ENCODE peak calls at places on chromosomes 16 and 17, in six cellular contexts. V is trophoblast cell, B is neuronal stem cell, S is mesendoderm, T is IMR-90, Z is mesenchymal stem cell. L is an unnamed sample.

GRCh38 chr17:37239690-37240344 is 136.0 kb upstream of the C17orf78 start:
- DNase-seq in B (peak; percentile 8), T (peak; percentile 72), S (peak; percentile 19), V (peak; percentile 62), Z (peak; percentile 54), L (no peak)

GRCh38 chr16:74982303-74982702 is 2.6 kb downstream of the WDR59 start:
- DNase-seq in Z (no peak), S (no peak), T (no peak), V (no peak), B (no peak), L (no peak)

GRCh38 chr17:43814714-43815113 is 18.2 kb downstream of the MPP3 start:
- DNase-seq in V (peak; percentile 69), Z (peak; percentile 80), T (peak; percentile 77), B (no peak), S (no peak), L (no peak)

GRCh38 chr17:82993005-82993404 is 86.4 kb upstream of the METRNL start:
- DNase-seq in V (no peak), Z (no peak), B (no peak), T (no peak), S (no peak), L (no peak)

GRCh38 chr17:61005358-61005757 is 327.7 kb downstream of the BCAS3 start:
- DNase-seq in T (no peak), B (no peak), S (no peak), V (no peak), Z (no peak), L (no peak)

GRCh38 chr16:84379731-84380369 is 11.5 kb downstream of the ATP2C2 start:
- DNase-seq in Z (no peak), T (no peak), S (peak; percentile 37), V (no peak), B (no peak), L (no peak)

GRCh38 chr16:35411156-35411555 is 1951.7 kb downstream of the TP53TG3F start:
- DNase-seq in Z (no peak), V (no peak), B (no peak), T (no peak), S (no peak), L (no peak)

GRCh38 chr16:27526169-27526568 is 23.5 kb downstream of the GTF3C1 start:
- DNase-seq in V (peak; percentile 8), B (no peak), Z (no peak), T (no peak), S (no peak), L (no peak)

GRCh38 chr17:69012895-69013805 is 47.6 kb downstream of the ABCA9 start:
- DNase-seq in B (no peak), S (no peak), V (no peak), T (peak; percentile 61), Z (peak; percentile 34), L (no peak)

GRCh38 chr17:21177401-21177800 is 36.6 kb downstream of the TMEM11 start:
- DNase-seq in Z (no peak), S (no peak), B (no peak), V (no peak), T (no peak), L (peak; percentile 27)

GRCh38 chr16:87790278-87791023 is 24.7 kb upstream of the KLHDC4 start:
- DNase-seq in V (peak; percentile 77), T (peak; percentile 33), Z (no peak), B (no peak), S (no peak), L (no peak)

GRCh38 chr16:3023415-3023668 is 400 bp downstream of the HCFC1R1 start:
- DNase-seq in B (no peak), S (peak; percentile 78), V (no peak), T (peak; percentile 66), Z (no peak), L (no peak)

GRCh38 chr16:27127293-27127692 is 60.6 kb downstream of the C16orf82 start:
- DNase-seq in B (no peak), T (peak; percentile 61), S (no peak), Z (peak; percentile 17), V (no peak), L (no peak)

GRCh38 chr17:78096093-78096492 is 32.5 kb downstream of the TMC6 start:
- DNase-seq in Z (no peak), S (no peak), V (no peak), T (no peak), B (no peak), L (no peak)

GRCh38 chr17:38751803-38752118 is 780 bp upstream of the PSMB3 start:
- DNase-seq in S (peak; percentile 93), T (peak; percentile 84), Z (peak; percentile 94), V (peak; percentile 88), B (peak; percentile 92), L (peak; percentile 87)

GRCh38 chr17:82851381-82851780 is 11.6 kb upstream of the ZNF750 start:
- DNase-seq in S (no peak), V (no peak), Z (no peak), B (no peak), T (no peak), L (no peak)

GRCh38 chr17:45653616-45654015 is 130.5 kb upstream of the CRHR1 start:
- DNase-seq in T (no peak), B (no peak), S (no peak), Z (no peak), V (no peak), L (no peak)

GRCh38 chr17:75785770-75786538 is 1.3 kb downstream of the UNK start:
- DNase-seq in S (no peak), Z (peak; percentile 69), T (peak; percentile 68), B (no peak), V (peak; percentile 22), L (no peak)

GRCh38 chr16:51148674-51149228 is 2.3 kb downstream of the SALL1 start:
- DNase-seq in B (no peak), V (no peak), Z (peak; percentile 51), S (no peak), T (no peak), L (no peak)

GRCh38 chr16:27174007-27174406 is 29.3 kb upstream of the KDM8 start:
- DNase-seq in S (no peak), T (no peak), B (no peak), V (no peak), Z (no peak), L (no peak)

GRCh38 chr16:10408824-10409381 is 23.0 kb downstream of the ATF7IP2 start:
- DNase-seq in T (no peak), S (peak; percentile 65), B (no peak), V (no peak), Z (no peak), L (no peak)

GRCh38 chr17:38632334-38632733 is 26.6 kb upstream of the SRCIN1 start:
- DNase-seq in S (no peak), T (no peak), B (no peak), Z (no peak), V (no peak), L (peak; percentile 12)

GRCh38 chr16:54027126-54027922 is 259.3 kb downstream of the IRX3 start:
- DNase-seq in T (peak; percentile 83), B (no peak), V (no peak), Z (peak; percentile 36), S (no peak), L (no peak)

GRCh38 chr16:24612656-24613055 is 73.3 kb downstream of the RBBP6 start:
- DNase-seq in Z (no peak), S (no peak), T (no peak), B (no peak), V (no peak), L (no peak)

GRCh38 chr16:24611310-24611709 is 71.9 kb downstream of the RBBP6 start:
- DNase-seq in V (no peak), T (no peak), Z (no peak), S (no peak), B (no peak), L (no peak)

GRCh38 chr16:24609417-24609739 is 70.0 kb downstream of the RBBP6 start:
- DNase-seq in Z (no peak), B (no peak), T (no peak), V (no peak), S (no peak), L (no peak)

GRCh38 chr16:24609740-24610420 is 70.5 kb downstream of the RBBP6 start:
- DNase-seq in B (peak; percentile 44), S (peak; percentile 66), V (peak; percentile 52), T (peak; percentile 31), Z (peak; percentile 73), L (peak; percentile 60)

DNA sequence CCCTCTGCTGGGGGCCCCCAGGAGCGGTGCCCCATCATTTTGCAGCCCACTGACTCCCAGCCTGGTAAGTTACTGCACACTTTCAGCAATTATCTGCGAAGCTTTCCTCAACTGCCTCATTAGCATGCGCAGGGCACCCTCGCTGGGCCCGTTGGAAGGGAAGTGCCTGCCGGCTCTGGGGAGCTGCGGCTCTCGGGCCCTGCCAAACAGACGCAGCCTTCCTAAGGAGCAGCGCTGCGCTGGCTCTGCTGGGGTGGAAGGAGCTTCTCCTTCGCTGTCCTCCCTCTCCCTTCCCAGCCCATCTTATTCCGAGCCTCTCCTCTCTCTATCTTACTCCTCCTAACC is 71.0 kb downstream of the RBBP6 start:
- DNase-seq in B (peak; percentile 18), Z (peak; percentile 44), T (peak; percentile 1), V (peak; percentile 10), S (peak; percentile 45), L (peak; percentile 55)
- H4K8ac ChIP-seq in B (no peak overlapping the region), Z (peak overlapping the region; percentile 90), T (no peak overlapping the region), V (no peak overlapping the region), S (no peak overlapping the region), L (no peak overlapping the region)

DNA sequence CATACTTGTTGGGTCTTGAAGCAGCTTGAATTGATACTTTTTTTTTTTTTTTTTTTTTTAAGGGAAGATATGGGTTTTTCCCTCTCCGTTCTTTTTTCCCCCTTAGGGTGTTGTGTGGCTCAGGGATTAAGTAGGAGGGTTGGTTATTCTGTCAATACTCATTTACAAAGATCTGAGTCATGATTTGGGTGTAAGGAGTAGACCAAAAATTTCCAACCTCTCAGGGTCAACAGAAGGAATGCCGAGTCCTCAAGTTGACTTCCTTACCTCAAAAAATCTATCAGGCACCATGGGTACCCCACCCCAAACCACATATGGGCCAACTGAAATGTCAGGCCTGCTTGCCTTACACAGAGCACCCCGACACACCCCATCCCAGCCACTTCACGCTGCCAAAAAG is 230.5 kb downstream of the CCDC182 start:
- DNase-seq in B (no peak), S (no peak), V (no peak), Z (no peak), T (no peak), L (no peak)
- H4K8ac ChIP-seq in B (no peak overlapping the region), S (no peak overlapping the region), V (no peak overlapping the region), Z (no peak overlapping the region), T (no peak overlapping the region), L (no peak overlapping the region)

GRCh38 chr16:25108054-25108453 is 3.5 kb upstream of the LCMT1 start:
- DNase-seq in B (no peak), V (no peak), Z (no peak), T (no peak), S (peak; percentile 54), L (peak; percentile 57)
- H4K8ac ChIP-seq in B (no peak overlapping the region), V (no peak overlapping the region), Z (no peak overlapping the region), T (peak overlapping the region; percentile 99), S (no peak overlapping the region), L (no peak overlapping the region)

DNA sequence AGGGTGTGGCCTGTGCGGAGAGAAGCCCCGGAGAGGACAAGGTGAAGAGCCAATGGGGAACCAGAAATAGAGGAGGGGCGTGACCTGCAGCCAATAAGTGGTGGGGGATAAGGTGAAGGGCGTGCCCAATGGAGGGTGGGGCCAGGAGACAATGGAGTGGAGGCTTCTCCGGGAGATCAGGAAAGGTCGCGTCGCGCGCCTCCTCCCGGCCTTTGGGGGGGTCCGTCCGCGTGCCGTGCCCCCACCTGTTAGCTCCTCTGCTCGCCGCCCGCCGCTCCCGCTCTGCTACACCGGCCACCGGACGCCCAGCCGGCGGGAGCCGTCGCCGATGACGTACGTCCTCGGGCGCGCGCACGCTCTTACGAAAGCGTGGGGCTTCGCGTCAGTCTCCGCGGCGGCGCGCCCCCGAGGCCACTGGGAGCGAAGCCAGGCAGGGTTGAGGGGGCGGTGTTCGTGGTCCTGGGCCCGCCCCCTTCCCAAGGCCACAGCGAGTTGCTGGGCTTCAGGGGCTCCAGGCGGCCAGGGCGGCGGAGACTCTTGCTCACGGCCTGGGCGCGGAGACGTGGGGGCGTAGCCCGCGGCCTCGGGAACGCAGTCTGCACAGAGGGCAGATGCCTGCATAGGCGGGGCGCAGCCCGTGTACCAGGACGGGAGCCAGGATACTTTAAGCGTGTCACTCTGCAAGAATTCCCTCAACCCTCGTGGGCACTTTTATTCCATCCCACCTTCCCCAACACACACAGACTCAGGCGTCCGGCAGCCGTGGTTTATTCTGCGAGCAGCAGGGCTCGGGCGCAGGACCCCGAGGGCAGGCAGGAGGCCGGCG is at the start of gene MATCAP1:
- DNase-seq in S (peak; percentile 99), V (peak; percentile 98), T (peak; percentile 97), Z (peak; percentile 99), B (peak; percentile 96), L (peak; percentile 97)
- H4K8ac ChIP-seq in S (no peak within 1 kb of the TSS), V (peak within 1 kb of the TSS; percentile 94), T (peak within 1 kb of the TSS; percentile 36), Z (peak within 1 kb of the TSS; percentile 95), B (peak within 1 kb of the TSS; percentile 96), L (no peak within 1 kb of the TSS)